ENCODE peak calls at places on chromosomes 16 and 17, in seven cellular contexts. One of them, this sample, is unnamed.

GRCh38 chr16:27287887-27288286 is 19.3 kb upstream of the NSMCE1 start:
- DNase-seq in AG04450: no peak
- DNase-seq in activated CD4-positive, CD25-positive, alpha-beta regulatory T cell treated with anti-CD3 and anti-CD28 coated beads, Interleukin-2, amount 50 U/mL, for 72 hours: peak
- DNase-seq in NCI-H1417: no peak
- DNase-seq in stimulated activated naive CD8-positive, alpha-beta T cell treated with anti-CD3 and anti-CD28 coated beads, Interleukin-15, Interleukin-2, amounts not matched to agents 100 U/mL and 50 U/mL, for 24 hours: no peak
- DNase-seq in MV-4-11: peak
- DNase-seq in AG09319: no peak
- DNase-seq in this sample: no peak

GRCh38 chr17:80780381-80781187 is 211.1 kb upstream of the CHMP6 start:
- DNase-seq in AG04450: no peak
- DNase-seq in activated CD4-positive, CD25-positive, alpha-beta regulatory T cell treated with anti-CD3 and anti-CD28 coated beads, Interleukin-2, amount 50 U/mL, for 72 hours: no peak
- DNase-seq in NCI-H1417: no peak
- DNase-seq in stimulated activated naive CD8-positive, alpha-beta T cell treated with anti-CD3 and anti-CD28 coated beads, Interleukin-15, Interleukin-2, amounts not matched to agents 100 U/mL and 50 U/mL, for 24 hours: peak
- DNase-seq in MV-4-11: no peak
- DNase-seq in AG09319: no peak
- DNase-seq in this sample: no peak

GRCh38 chr17:41527076-41528023 is 758 bp downstream of the KRT19 start:
- DNase-seq in AG04450: no peak
- DNase-seq in activated CD4-positive, CD25-positive, alpha-beta regulatory T cell treated with anti-CD3 and anti-CD28 coated beads, Interleukin-2, amount 50 U/mL, for 72 hours: no peak
- DNase-seq in NCI-H1417: no peak
- DNase-seq in stimulated activated naive CD8-positive, alpha-beta T cell treated with anti-CD3 and anti-CD28 coated beads, Interleukin-15, Interleukin-2, amounts not matched to agents 100 U/mL and 50 U/mL, for 24 hours: peak
- DNase-seq in MV-4-11: no peak
- DNase-seq in AG09319: no peak
- DNase-seq in this sample: no peak

GRCh38 chr16:54346046-54346445 is 59.5 kb upstream of the IRX3 start:
- DNase-seq in AG04450: no peak
- DNase-seq in activated CD4-positive, CD25-positive, alpha-beta regulatory T cell treated with anti-CD3 and anti-CD28 coated beads, Interleukin-2, amount 50 U/mL, for 72 hours: no peak
- DNase-seq in NCI-H1417: no peak
- DNase-seq in stimulated activated naive CD8-positive, alpha-beta T cell treated with anti-CD3 and anti-CD28 coated beads, Interleukin-15, Interleukin-2, amounts not matched to agents 100 U/mL and 50 U/mL, for 24 hours: no peak
- DNase-seq in MV-4-11: no peak
- DNase-seq in AG09319: no peak
- DNase-seq in this sample: no peak

GRCh38 chr17:77326636-77327035 is 185.9 kb downstream of the SEC14L1 start:
- DNase-seq in AG04450: no peak
- DNase-seq in activated CD4-positive, CD25-positive, alpha-beta regulatory T cell treated with anti-CD3 and anti-CD28 coated beads, Interleukin-2, amount 50 U/mL, for 72 hours: peak
- DNase-seq in NCI-H1417: no peak
- DNase-seq in stimulated activated naive CD8-positive, alpha-beta T cell treated with anti-CD3 and anti-CD28 coated beads, Interleukin-15, Interleukin-2, amounts not matched to agents 100 U/mL and 50 U/mL, for 24 hours: no peak
- DNase-seq in MV-4-11: no peak
- DNase-seq in AG09319: no peak
- DNase-seq in this sample: no peak

GRCh38 chr16:82755570-82756282 is 129.0 kb downstream of the CDH13 start:
- DNase-seq in AG04450: no peak
- DNase-seq in activated CD4-positive, CD25-positive, alpha-beta regulatory T cell treated with anti-CD3 and anti-CD28 coated beads, Interleukin-2, amount 50 U/mL, for 72 hours: no peak
- DNase-seq in NCI-H1417: no peak
- DNase-seq in stimulated activated naive CD8-positive, alpha-beta T cell treated with anti-CD3 and anti-CD28 coated beads, Interleukin-15, Interleukin-2, amounts not matched to agents 100 U/mL and 50 U/mL, for 24 hours: no peak
- DNase-seq in MV-4-11: peak
- DNase-seq in AG09319: no peak
- DNase-seq in this sample: no peak

GRCh38 chr16:3695610-3696369 is 21.5 kb downstream of the TRAP1 start:
- DNase-seq in AG04450: no peak
- DNase-seq in activated CD4-positive, CD25-positive, alpha-beta regulatory T cell treated with anti-CD3 and anti-CD28 coated beads, Interleukin-2, amount 50 U/mL, for 72 hours: no peak
- DNase-seq in NCI-H1417: no peak
- DNase-seq in stimulated activated naive CD8-positive, alpha-beta T cell treated with anti-CD3 and anti-CD28 coated beads, Interleukin-15, Interleukin-2, amounts not matched to agents 100 U/mL and 50 U/mL, for 24 hours: no peak
- DNase-seq in MV-4-11: peak
- DNase-seq in AG09319: no peak
- DNase-seq in this sample: no peak

GRCh38 chr16:83402969-83403368 is 404.8 kb upstream of the HSBP1 start:
- DNase-seq in AG04450: no peak
- DNase-seq in activated CD4-positive, CD25-positive, alpha-beta regulatory T cell treated with anti-CD3 and anti-CD28 coated beads, Interleukin-2, amount 50 U/mL, for 72 hours: no peak
- DNase-seq in NCI-H1417: peak
- DNase-seq in stimulated activated naive CD8-positive, alpha-beta T cell treated with anti-CD3 and anti-CD28 coated beads, Interleukin-15, Interleukin-2, amounts not matched to agents 100 U/mL and 50 U/mL, for 24 hours: no peak
- DNase-seq in MV-4-11: no peak
- DNase-seq in AG09319: no peak
- DNase-seq in this sample: peak

GRCh38 chr16:52070341-52071057 is 476.4 kb downstream of the TOX3 start:
- DNase-seq in AG04450: no peak
- DNase-seq in activated CD4-positive, CD25-positive, alpha-beta regulatory T cell treated with anti-CD3 and anti-CD28 coated beads, Interleukin-2, amount 50 U/mL, for 72 hours: no peak
- DNase-seq in NCI-H1417: no peak
- DNase-seq in stimulated activated naive CD8-positive, alpha-beta T cell treated with anti-CD3 and anti-CD28 coated beads, Interleukin-15, Interleukin-2, amounts not matched to agents 100 U/mL and 50 U/mL, for 24 hours: no peak
- DNase-seq in MV-4-11: no peak
- DNase-seq in AG09319: no peak
- DNase-seq in this sample: no peak

GRCh38 chr16:53103811-53104210 is 49.0 kb downstream of the CHD9 start:
- DNase-seq in AG04450: no peak
- DNase-seq in activated CD4-positive, CD25-positive, alpha-beta regulatory T cell treated with anti-CD3 and anti-CD28 coated beads, Interleukin-2, amount 50 U/mL, for 72 hours: no peak
- DNase-seq in NCI-H1417: no peak
- DNase-seq in stimulated activated naive CD8-positive, alpha-beta T cell treated with anti-CD3 and anti-CD28 coated beads, Interleukin-15, Interleukin-2, amounts not matched to agents 100 U/mL and 50 U/mL, for 24 hours: no peak
- DNase-seq in MV-4-11: no peak
- DNase-seq in AG09319: no peak
- DNase-seq in this sample: no peak

GRCh38 chr16:73095885-73096341 is 48.0 kb upstream of the ZFHX3 start:
- DNase-seq in AG04450: no peak
- DNase-seq in activated CD4-positive, CD25-positive, alpha-beta regulatory T cell treated with anti-CD3 and anti-CD28 coated beads, Interleukin-2, amount 50 U/mL, for 72 hours: no peak
- DNase-seq in NCI-H1417: peak
- DNase-seq in stimulated activated naive CD8-positive, alpha-beta T cell treated with anti-CD3 and anti-CD28 coated beads, Interleukin-15, Interleukin-2, amounts not matched to agents 100 U/mL and 50 U/mL, for 24 hours: no peak
- DNase-seq in MV-4-11: no peak
- DNase-seq in AG09319: no peak
- DNase-seq in this sample: no peak

GRCh38 chr17:75876938-75877751 is 1.2 kb downstream of the TRIM47 start:
- DNase-seq in AG04450: peak
- DNase-seq in activated CD4-positive, CD25-positive, alpha-beta regulatory T cell treated with anti-CD3 and anti-CD28 coated beads, Interleukin-2, amount 50 U/mL, for 72 hours: peak
- DNase-seq in NCI-H1417: no peak
- DNase-seq in stimulated activated naive CD8-positive, alpha-beta T cell treated with anti-CD3 and anti-CD28 coated beads, Interleukin-15, Interleukin-2, amounts not matched to agents 100 U/mL and 50 U/mL, for 24 hours: peak
- DNase-seq in MV-4-11: no peak
- DNase-seq in AG09319: peak
- DNase-seq in this sample: peak

GRCh38 chr17:77233635-77234334 is 93.0 kb downstream of the SEC14L1 start:
- DNase-seq in AG04450: peak
- DNase-seq in activated CD4-positive, CD25-positive, alpha-beta regulatory T cell treated with anti-CD3 and anti-CD28 coated beads, Interleukin-2, amount 50 U/mL, for 72 hours: no peak
- DNase-seq in NCI-H1417: no peak
- DNase-seq in stimulated activated naive CD8-positive, alpha-beta T cell treated with anti-CD3 and anti-CD28 coated beads, Interleukin-15, Interleukin-2, amounts not matched to agents 100 U/mL and 50 U/mL, for 24 hours: no peak
- DNase-seq in MV-4-11: no peak
- DNase-seq in AG09319: no peak
- DNase-seq in this sample: no peak

GRCh38 chr16:83928341-83929055 is 24.5 kb upstream of the OSGIN1 start:
- DNase-seq in AG04450: peak
- DNase-seq in activated CD4-positive, CD25-positive, alpha-beta regulatory T cell treated with anti-CD3 and anti-CD28 coated beads, Interleukin-2, amount 50 U/mL, for 72 hours: no peak
- DNase-seq in NCI-H1417: no peak
- DNase-seq in stimulated activated naive CD8-positive, alpha-beta T cell treated with anti-CD3 and anti-CD28 coated beads, Interleukin-15, Interleukin-2, amounts not matched to agents 100 U/mL and 50 U/mL, for 24 hours: no peak
- DNase-seq in MV-4-11: peak
- DNase-seq in AG09319: peak
- DNase-seq in this sample: peak

GRCh38 chr17:77755410-77755963 is 203.0 kb upstream of the TNRC6C start:
- DNase-seq in AG04450: no peak
- DNase-seq in activated CD4-positive, CD25-positive, alpha-beta regulatory T cell treated with anti-CD3 and anti-CD28 coated beads, Interleukin-2, amount 50 U/mL, for 72 hours: no peak
- DNase-seq in NCI-H1417: no peak
- DNase-seq in stimulated activated naive CD8-positive, alpha-beta T cell treated with anti-CD3 and anti-CD28 coated beads, Interleukin-15, Interleukin-2, amounts not matched to agents 100 U/mL and 50 U/mL, for 24 hours: no peak
- DNase-seq in MV-4-11: no peak
- DNase-seq in AG09319: no peak
- DNase-seq in this sample: no peak

GRCh38 chr17:57524790-57525543 is 220.1 kb downstream of the CCDC182 start:
- DNase-seq in AG04450: no peak
- DNase-seq in activated CD4-positive, CD25-positive, alpha-beta regulatory T cell treated with anti-CD3 and anti-CD28 coated beads, Interleukin-2, amount 50 U/mL, for 72 hours: no peak
- DNase-seq in NCI-H1417: no peak
- DNase-seq in stimulated activated naive CD8-positive, alpha-beta T cell treated with anti-CD3 and anti-CD28 coated beads, Interleukin-15, Interleukin-2, amounts not matched to agents 100 U/mL and 50 U/mL, for 24 hours: no peak
- DNase-seq in MV-4-11: peak
- DNase-seq in AG09319: no peak
- DNase-seq in this sample: no peak

GRCh38 chr17:67441052-67441738 is 64.1 kb downstream of the PITPNC1 start:
- DNase-seq in AG04450: peak
- DNase-seq in activated CD4-positive, CD25-positive, alpha-beta regulatory T cell treated with anti-CD3 and anti-CD28 coated beads, Interleukin-2, amount 50 U/mL, for 72 hours: peak
- DNase-seq in NCI-H1417: no peak
- DNase-seq in stimulated activated naive CD8-positive, alpha-beta T cell treated with anti-CD3 and anti-CD28 coated beads, Interleukin-15, Interleukin-2, amounts not matched to agents 100 U/mL and 50 U/mL, for 24 hours: peak
- DNase-seq in MV-4-11: peak
- DNase-seq in AG09319: no peak
- DNase-seq in this sample: peak

GRCh38 chr17:40457369-40457768 is 14.1 kb downstream of the IGFBP4 start:
- DNase-seq in AG04450: no peak
- DNase-seq in activated CD4-positive, CD25-positive, alpha-beta regulatory T cell treated with anti-CD3 and anti-CD28 coated beads, Interleukin-2, amount 50 U/mL, for 72 hours: no peak
- DNase-seq in NCI-H1417: no peak
- DNase-seq in stimulated activated naive CD8-positive, alpha-beta T cell treated with anti-CD3 and anti-CD28 coated beads, Interleukin-15, Interleukin-2, amounts not matched to agents 100 U/mL and 50 U/mL, for 24 hours: no peak
- DNase-seq in MV-4-11: no peak
- DNase-seq in AG09319: no peak
- DNase-seq in this sample: no peak

GRCh38 chr17:81341347-81342061 is 46.4 kb upstream of the SLC38A10 start:
- DNase-seq in AG04450: no peak
- DNase-seq in activated CD4-positive, CD25-positive, alpha-beta regulatory T cell treated with anti-CD3 and anti-CD28 coated beads, Interleukin-2, amount 50 U/mL, for 72 hours: no peak
- DNase-seq in NCI-H1417: no peak
- DNase-seq in stimulated activated naive CD8-positive, alpha-beta T cell treated with anti-CD3 and anti-CD28 coated beads, Interleukin-15, Interleukin-2, amounts not matched to agents 100 U/mL and 50 U/mL, for 24 hours: no peak
- DNase-seq in MV-4-11: no peak
- DNase-seq in AG09319: no peak
- DNase-seq in this sample: no peak

GRCh38 chr16:56314244-56314850 is 111.0 kb downstream of the AMFR start:
- DNase-seq in AG04450: no peak
- DNase-seq in activated CD4-positive, CD25-positive, alpha-beta regulatory T cell treated with anti-CD3 and anti-CD28 coated beads, Interleukin-2, amount 50 U/mL, for 72 hours: no peak
- DNase-seq in NCI-H1417: no peak
- DNase-seq in stimulated activated naive CD8-positive, alpha-beta T cell treated with anti-CD3 and anti-CD28 coated beads, Interleukin-15, Interleukin-2, amounts not matched to agents 100 U/mL and 50 U/mL, for 24 hours: no peak
- DNase-seq in MV-4-11: no peak
- DNase-seq in AG09319: no peak
- DNase-seq in this sample: no peak

GRCh38 chr17:81346090-81346907 is 49.0 kb upstream of the BAHCC1 start:
- DNase-seq in AG04450: peak
- DNase-seq in activated CD4-positive, CD25-positive, alpha-beta regulatory T cell treated with anti-CD3 and anti-CD28 coated beads, Interleukin-2, amount 50 U/mL, for 72 hours: peak
- DNase-seq in NCI-H1417: peak
- DNase-seq in stimulated activated naive CD8-positive, alpha-beta T cell treated with anti-CD3 and anti-CD28 coated beads, Interleukin-15, Interleukin-2, amounts not matched to agents 100 U/mL and 50 U/mL, for 24 hours: peak
- DNase-seq in MV-4-11: peak
- DNase-seq in AG09319: peak
- DNase-seq in this sample: peak

GRCh38 chr17:51050291-51051033 is 70.2 kb downstream of the SPAG9 start:
- DNase-seq in AG04450: no peak
- DNase-seq in activated CD4-positive, CD25-positive, alpha-beta regulatory T cell treated with anti-CD3 and anti-CD28 coated beads, Interleukin-2, amount 50 U/mL, for 72 hours: no peak
- DNase-seq in NCI-H1417: no peak
- DNase-seq in stimulated activated naive CD8-positive, alpha-beta T cell treated with anti-CD3 and anti-CD28 coated beads, Interleukin-15, Interleukin-2, amounts not matched to agents 100 U/mL and 50 U/mL, for 24 hours: no peak
- DNase-seq in MV-4-11: peak
- DNase-seq in AG09319: no peak
- DNase-seq in this sample: no peak

GRCh38 chr17:48299760-48300159 is 130.3 kb downstream of the SKAP1 start:
- DNase-seq in AG04450: no peak
- DNase-seq in activated CD4-positive, CD25-positive, alpha-beta regulatory T cell treated with anti-CD3 and anti-CD28 coated beads, Interleukin-2, amount 50 U/mL, for 72 hours: no peak
- DNase-seq in NCI-H1417: no peak
- DNase-seq in stimulated activated naive CD8-positive, alpha-beta T cell treated with anti-CD3 and anti-CD28 coated beads, Interleukin-15, Interleukin-2, amounts not matched to agents 100 U/mL and 50 U/mL, for 24 hours: no peak
- DNase-seq in MV-4-11: no peak
- DNase-seq in AG09319: no peak
- DNase-seq in this sample: no peak

GRCh38 chr16:70258065-70258464 is 6.3 kb upstream of the EXOSC6 start:
- DNase-seq in AG04450: no peak
- DNase-seq in activated CD4-positive, CD25-positive, alpha-beta regulatory T cell treated with anti-CD3 and anti-CD28 coated beads, Interleukin-2, amount 50 U/mL, for 72 hours: no peak
- DNase-seq in NCI-H1417: no peak
- DNase-seq in stimulated activated naive CD8-positive, alpha-beta T cell treated with anti-CD3 and anti-CD28 coated beads, Interleukin-15, Interleukin-2, amounts not matched to agents 100 U/mL and 50 U/mL, for 24 hours: no peak
- DNase-seq in MV-4-11: no peak
- DNase-seq in AG09319: no peak
- DNase-seq in this sample: no peak

GRCh38 chr17:37743875-37744632 is 805 bp downstream of the HNF1B start:
- DNase-seq in AG04450: no peak
- DNase-seq in activated CD4-positive, CD25-positive, alpha-beta regulatory T cell treated with anti-CD3 and anti-CD28 coated beads, Interleukin-2, amount 50 U/mL, for 72 hours: peak
- DNase-seq in NCI-H1417: no peak
- DNase-seq in stimulated activated naive CD8-positive, alpha-beta T cell treated with anti-CD3 and anti-CD28 coated beads, Interleukin-15, Interleukin-2, amounts not matched to agents 100 U/mL and 50 U/mL, for 24 hours: peak
- DNase-seq in MV-4-11: no peak
- DNase-seq in AG09319: no peak
- DNase-seq in this sample: no peak

GRCh38 chr17:19904412-19904811 is 36.7 kb upstream of the ULK2 start:
- DNase-seq in AG04450: no peak
- DNase-seq in activated CD4-positive, CD25-positive, alpha-beta regulatory T cell treated with anti-CD3 and anti-CD28 coated beads, Interleukin-2, amount 50 U/mL, for 72 hours: no peak
- DNase-seq in NCI-H1417: no peak
- DNase-seq in stimulated activated naive CD8-positive, alpha-beta T cell treated with anti-CD3 and anti-CD28 coated beads, Interleukin-15, Interleukin-2, amounts not matched to agents 100 U/mL and 50 U/mL, for 24 hours: no peak
- DNase-seq in MV-4-11: no peak
- DNase-seq in AG09319: no peak
- DNase-seq in this sample: no peak

GRCh38 chr16:66365588-66365987 is 903 bp upstream of the CDH5 start:
- DNase-seq in AG04450: no peak
- DNase-seq in activated CD4-positive, CD25-positive, alpha-beta regulatory T cell treated with anti-CD3 and anti-CD28 coated beads, Interleukin-2, amount 50 U/mL, for 72 hours: no peak
- DNase-seq in NCI-H1417: no peak
- DNase-seq in stimulated activated naive CD8-positive, alpha-beta T cell treated with anti-CD3 and anti-CD28 coated beads, Interleukin-15, Interleukin-2, amounts not matched to agents 100 U/mL and 50 U/mL, for 24 hours: no peak
- DNase-seq in MV-4-11: no peak
- DNase-seq in AG09319: no peak
- DNase-seq in this sample: no peak

GRCh38 chr16:20410153-20410723 is 904 bp downstream of the ACSM5 start:
- DNase-seq in AG04450: no peak
- DNase-seq in activated CD4-positive, CD25-positive, alpha-beta regulatory T cell treated with anti-CD3 and anti-CD28 coated beads, Interleukin-2, amount 50 U/mL, for 72 hours: no peak
- DNase-seq in NCI-H1417: no peak
- DNase-seq in stimulated activated naive CD8-positive, alpha-beta T cell treated with anti-CD3 and anti-CD28 coated beads, Interleukin-15, Interleukin-2, amounts not matched to agents 100 U/mL and 50 U/mL, for 24 hours: no peak
- DNase-seq in MV-4-11: peak
- DNase-seq in AG09319: no peak
- DNase-seq in this sample: no peak

GRCh38 chr16:20385844-20386832 is 18.4 kb downstream of the PDILT start:
- DNase-seq in AG04450: peak
- DNase-seq in activated CD4-positive, CD25-positive, alpha-beta regulatory T cell treated with anti-CD3 and anti-CD28 coated beads, Interleukin-2, amount 50 U/mL, for 72 hours: peak
- DNase-seq in NCI-H1417: peak
- DNase-seq in stimulated activated naive CD8-positive, alpha-beta T cell treated with anti-CD3 and anti-CD28 coated beads, Interleukin-15, Interleukin-2, amounts not matched to agents 100 U/mL and 50 U/mL, for 24 hours: peak
- DNase-seq in MV-4-11: peak
- DNase-seq in AG09319: peak
- DNase-seq in this sample: no peak

GRCh38 chr16:180101-180920 is at the start of gene HBQ1:
- DNase-seq in AG04450: no peak
- DNase-seq in activated CD4-positive, CD25-positive, alpha-beta regulatory T cell treated with anti-CD3 and anti-CD28 coated beads, Interleukin-2, amount 50 U/mL, for 72 hours: no peak
- DNase-seq in NCI-H1417: no peak
- DNase-seq in stimulated activated naive CD8-positive, alpha-beta T cell treated with anti-CD3 and anti-CD28 coated beads, Interleukin-15, Interleukin-2, amounts not matched to agents 100 U/mL and 50 U/mL, for 24 hours: peak
- DNase-seq in MV-4-11: no peak
- DNase-seq in AG09319: no peak
- DNase-seq in this sample: no peak

GRCh38 chr17:60253048-60253447 is 103.3 kb downstream of the CA4 start:
- DNase-seq in AG04450: no peak
- DNase-seq in activated CD4-positive, CD25-positive, alpha-beta regulatory T cell treated with anti-CD3 and anti-CD28 coated beads, Interleukin-2, amount 50 U/mL, for 72 hours: no peak
- DNase-seq in NCI-H1417: no peak
- DNase-seq in stimulated activated naive CD8-positive, alpha-beta T cell treated with anti-CD3 and anti-CD28 coated beads, Interleukin-15, Interleukin-2, amounts not matched to agents 100 U/mL and 50 U/mL, for 24 hours: no peak
- DNase-seq in MV-4-11: no peak
- DNase-seq in AG09319: no peak
- DNase-seq in this sample: no peak